ENCODE peak calls at places on chromosomes 1 and 21, in nine cellular contexts. R, D, M, W, E, U, A, B and N are unnamed samples.

GRCh38 chr1:156691665-156692408 is 13.5 kb downstream of the CRABP2 start:
- DNase-seq in R (peak), D (no peak), M (no peak), W (no peak), E (no peak), U (no peak), A (peak), B (no peak), N (peak)

GRCh38 chr1:116254001-116254400 is 119.0 kb upstream of the ATP1A1 start:
- DNase-seq in R (no peak), D (no peak), M (no peak), W (no peak), E (no peak), U (no peak), A (no peak), B (no peak), N (no peak)

GRCh38 chr1:179798213-179798863 is 55.2 kb downstream of the FAM163A start:
- DNase-seq in R (no peak), D (peak), M (no peak), W (no peak), E (no peak), U (no peak), A (no peak), B (no peak), N (no peak)

GRCh38 chr1:51234721-51235425 is 1.2 kb upstream of the RNF11 start:
- DNase-seq in R (peak), D (peak), M (peak), W (peak), E (peak), U (peak), A (peak), B (no peak), N (peak)

GRCh38 chr1:107407011-107407410 is 266.2 kb downstream of the NTNG1 start:
- DNase-seq in R (no peak), D (no peak), M (no peak), W (no peak), E (no peak), U (no peak), A (no peak), B (no peak), N (no peak)

GRCh38 chr1:41576206-41576605 is 91.7 kb upstream of the EDN2 start:
- DNase-seq in R (no peak), D (no peak), M (no peak), W (no peak), E (no peak), U (no peak), A (no peak), B (no peak), N (no peak)

GRCh38 chr1:210363119-210363518 is 34.4 kb downstream of the HHAT start:
- DNase-seq in R (no peak), D (no peak), M (no peak), W (no peak), E (no peak), U (no peak), A (no peak), B (no peak), N (no peak)

GRCh38 chr1:156096640-156097391 is 14.6 kb upstream of the MEX3A start:
- DNase-seq in R (peak), D (peak), M (peak), W (peak), E (peak), U (peak), A (peak), B (no peak), N (peak)

GRCh38 chr1:116881879-116882520 is 27.7 kb upstream of the PTGFRN start:
- DNase-seq in R (peak), D (peak), M (peak), W (peak), E (no peak), U (peak), A (peak), B (no peak), N (no peak)

GRCh38 chr1:108877858-108878257 is 1.1 kb downstream of the GPSM2 start:
- DNase-seq in R (no peak), D (no peak), M (no peak), W (no peak), E (no peak), U (no peak), A (no peak), B (no peak), N (no peak)

GRCh38 chr1:193251950-193252349 is 65.5 kb upstream of the B3GALT2 start:
- DNase-seq in R (no peak), D (no peak), M (no peak), W (no peak), E (no peak), U (no peak), A (no peak), B (no peak), N (no peak)

GRCh38 chr1:1833916-1834325 is 55.7 kb upstream of the NADK start:
- DNase-seq in R (no peak), D (no peak), M (no peak), W (no peak), E (peak), U (no peak), A (no peak), B (no peak), N (no peak)

GRCh38 chr21:45747233-45747766 is 103.8 kb downstream of the PCBP3 start:
- DNase-seq in R (no peak), D (peak), M (no peak), W (no peak), E (no peak), U (no peak), A (no peak), B (no peak), N (no peak)

GRCh38 chr1:39416609-39417008 is 74.8 kb upstream of the BMP8A start:
- DNase-seq in R (no peak), D (no peak), M (no peak), W (no peak), E (no peak), U (no peak), A (no peak), B (no peak), N (no peak)

GRCh38 chr1:9591669-9592509 is 3.2 kb downstream of the TMEM201 start:
- DNase-seq in R (no peak), D (peak), M (no peak), W (no peak), E (no peak), U (no peak), A (no peak), B (no peak), N (peak)

GRCh38 chr21:17388226-17388625 is 124.6 kb upstream of the CXADR start:
- DNase-seq in R (no peak), D (no peak), M (no peak), W (no peak), E (no peak), U (no peak), A (no peak), B (no peak), N (no peak)

GRCh38 chr1:201213926-201214325 is 23.3 kb downstream of the IGFN1 start:
- DNase-seq in R (no peak), D (peak), M (no peak), W (no peak), E (no peak), U (no peak), A (no peak), B (no peak), N (no peak)

GRCh38 chr1:217542136-217542777 is 88.6 kb downstream of the GPATCH2 start:
- DNase-seq in R (no peak), D (no peak), M (no peak), W (no peak), E (no peak), U (no peak), A (no peak), B (no peak), N (no peak)

GRCh38 chr1:111290640-111291039 is at the start of gene CHIA:
- DNase-seq in R (no peak), D (no peak), M (no peak), W (no peak), E (no peak), U (no peak), A (no peak), B (no peak), N (no peak)

GRCh38 chr1:162633327-162633762 is 1.1 kb downstream of the DDR2 start:
- DNase-seq in R (no peak), D (no peak), M (no peak), W (peak), E (peak), U (no peak), A (no peak), B (no peak), N (no peak)

GRCh38 chr21:34157456-34158025 is 84.2 kb downstream of the MRPS6 start:
- DNase-seq in R (no peak), D (no peak), M (no peak), W (no peak), E (no peak), U (no peak), A (no peak), B (no peak), N (no peak)

DNA sequence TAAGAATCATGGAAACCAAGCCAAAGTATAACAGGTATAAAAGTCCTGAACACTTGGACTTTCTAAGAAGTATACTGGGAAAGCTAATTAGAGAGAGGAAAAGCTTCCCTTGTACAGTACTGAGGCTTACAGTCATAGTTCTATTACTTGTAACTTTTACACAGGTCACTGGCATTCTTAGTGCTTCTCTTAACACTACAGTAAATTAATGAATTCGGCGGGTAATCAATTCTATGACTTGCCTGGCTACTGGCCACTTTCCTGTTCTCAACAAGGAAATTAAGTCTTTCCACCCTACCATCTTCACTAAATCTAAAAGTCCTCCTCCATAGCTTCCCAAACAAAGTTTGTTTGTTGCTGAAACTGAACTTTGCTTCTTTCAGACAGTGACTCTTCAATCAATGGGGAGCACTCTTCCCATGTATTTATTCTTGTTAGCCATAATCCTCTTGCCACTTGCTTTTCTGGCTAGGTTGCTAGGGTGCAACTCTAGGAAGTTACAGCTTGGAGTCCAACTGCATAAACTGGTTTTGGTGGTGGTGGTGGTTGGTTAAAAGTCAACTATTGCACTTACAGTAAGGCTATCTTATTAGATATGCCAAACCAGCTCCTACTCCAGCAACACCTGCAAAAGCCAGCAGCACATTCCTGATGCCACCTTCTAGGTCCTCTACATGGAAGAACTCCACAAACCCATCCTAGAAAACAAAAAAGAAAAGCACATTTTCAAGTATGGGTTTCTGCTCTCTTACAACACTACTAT is 2.4 kb downstream of the MCL1 start:
- DNase-seq in R (no peak), D (no peak), M (no peak), W (peak), E (no peak), U (no peak), A (no peak), B (no peak), N (no peak)
- TF ChIP-seq POLR2A in R (peak), D (no peak), M (no peak), W (no peak), E (peak), U (no peak), A (no peak), B (no peak), N (no peak)

DNA sequence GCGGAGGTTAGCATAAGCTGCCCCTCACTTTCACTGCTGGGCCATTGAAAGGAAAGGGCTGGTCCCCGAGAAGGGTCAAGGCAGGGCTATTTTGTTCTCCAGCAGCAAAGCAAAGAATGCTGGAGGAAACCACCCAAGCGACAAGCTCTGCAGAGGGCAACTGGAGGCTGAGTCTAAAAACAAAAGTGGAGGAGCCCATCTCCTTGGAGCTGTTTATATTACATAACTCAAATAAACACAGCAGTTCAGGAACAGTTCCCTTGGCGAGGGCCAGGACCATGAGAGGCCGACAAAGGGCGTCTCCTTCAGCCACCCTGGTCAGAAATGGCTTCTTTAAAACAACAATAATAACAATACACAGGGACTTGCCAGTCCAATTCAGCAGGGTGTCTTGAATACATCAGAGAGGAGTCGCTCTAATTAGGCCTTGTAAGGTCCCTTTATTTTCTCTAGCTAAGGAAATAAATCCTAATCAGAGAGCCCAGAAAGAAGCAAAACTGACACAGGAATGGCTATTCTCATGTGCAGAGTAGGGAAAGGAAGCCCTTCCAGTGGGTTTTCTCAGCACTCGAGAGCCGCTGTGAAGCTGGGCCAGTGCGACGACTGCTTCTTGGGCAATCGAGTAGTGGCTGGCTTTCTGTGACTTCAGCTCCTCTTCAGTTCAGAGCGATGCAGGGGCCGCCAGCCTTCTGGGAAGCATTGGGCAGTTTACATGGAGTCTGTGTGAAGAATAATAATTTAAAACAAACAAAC is 57.0 kb upstream of the TARBP1 start:
- DNase-seq in R (no peak), D (peak), M (peak), W (no peak), E (no peak), U (peak), A (peak), B (no peak), N (no peak)
- H3K4me3 ChIP-seq in R (no peak), D (no peak), M (no peak), W (no peak), E (no peak), U (no peak), A (no peak), B (no peak), N (no peak)

GRCh38 chr1:20009212-20009611 is 29.8 kb upstream of the PLA2G2A start:
- DNase-seq in R (no peak), D (no peak), M (no peak), W (no peak), E (no peak), U (no peak), A (no peak), B (no peak), N (no peak)

GRCh38 chr1:20010016-20010415 is 30.6 kb upstream of the PLA2G2A start:
- DNase-seq in R (no peak), D (no peak), M (no peak), W (no peak), E (no peak), U (no peak), A (no peak), B (no peak), N (no peak)

GRCh38 chr1:20014153-20014552 is 34.7 kb upstream of the PLA2G2A start:
- DNase-seq in R (no peak), D (no peak), M (no peak), W (no peak), E (no peak), U (no peak), A (no peak), B (no peak), N (no peak)

DNA sequence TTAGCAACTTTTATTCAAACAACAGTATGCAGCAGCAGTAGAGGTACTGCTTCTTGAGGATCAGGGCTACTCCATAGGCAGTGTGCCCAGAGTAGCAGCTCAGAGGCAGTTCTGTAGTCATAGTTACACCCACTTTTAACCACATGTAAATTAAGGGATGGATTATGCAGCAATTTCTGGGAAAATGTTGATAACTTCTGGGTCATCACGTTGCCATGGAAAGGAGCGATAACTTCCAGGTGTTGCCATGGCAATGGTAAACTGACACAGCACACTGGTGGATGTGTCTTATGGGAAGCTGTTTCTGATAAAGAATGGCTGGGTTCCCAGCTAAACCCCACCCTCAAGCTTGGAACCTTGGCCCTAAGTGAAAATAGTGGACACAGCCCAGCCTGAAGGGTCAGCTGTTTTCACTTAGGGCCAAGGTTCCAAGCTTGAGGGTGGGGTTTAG is 29.0 kb upstream of the PLA2G2A start:
- DNase-seq in R (peak), D (no peak), M (peak), W (peak), E (no peak), U (no peak), A (peak), B (no peak), N (no peak)
- TF ChIP-seq EP300 in R (peak), D (no peak), M (no peak), W (peak), E (no peak), U (no peak), A (no peak), B (no peak), N (no peak)

DNA sequence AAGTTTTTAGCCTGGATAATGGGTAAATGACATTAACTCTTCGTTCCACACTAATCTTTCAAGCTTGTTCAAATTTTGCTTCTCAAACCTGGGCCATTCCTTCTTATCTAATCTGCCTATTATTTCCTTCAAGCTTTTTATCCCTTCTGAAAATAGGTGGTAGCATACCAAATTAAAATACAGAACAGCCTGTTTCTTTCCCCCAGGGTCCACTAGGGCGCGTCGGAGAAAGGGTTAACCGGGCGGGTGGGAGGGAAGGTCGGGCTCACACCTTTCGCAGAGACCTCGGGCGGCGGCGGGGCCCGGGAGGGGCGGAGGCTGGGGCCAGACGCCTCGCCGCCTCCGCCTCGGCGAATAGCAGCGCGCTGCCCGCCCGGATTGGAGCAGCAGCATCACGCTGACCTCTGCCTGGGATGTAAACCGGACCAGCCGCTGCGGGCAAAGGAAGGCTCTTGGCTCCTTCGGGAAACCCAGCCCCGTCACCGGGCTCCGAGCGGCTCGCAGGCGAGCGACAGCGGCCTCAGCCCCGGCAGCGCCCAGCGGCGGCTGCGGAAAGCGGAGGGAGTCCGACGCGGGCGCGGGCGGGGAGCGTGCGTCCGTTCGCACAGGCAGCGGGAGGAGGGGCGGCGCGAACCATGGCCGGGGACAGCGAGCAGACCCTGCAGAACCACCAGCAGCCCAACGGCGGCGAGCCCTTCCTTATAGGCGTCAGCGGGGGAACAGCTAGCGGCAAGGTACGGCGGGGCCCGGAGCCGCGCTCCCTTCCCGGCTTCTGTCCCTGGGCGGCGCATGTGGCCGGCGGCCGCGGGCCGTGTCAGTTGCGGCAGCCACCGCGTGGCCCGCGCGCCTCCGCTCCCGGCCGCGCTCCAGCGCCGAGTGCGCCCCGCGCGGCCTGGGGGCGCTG is at the start of gene UCK2:
- DNase-seq in R (peak), D (peak), M (peak), W (peak), E (no peak), U (peak), A (peak), B (peak), N (peak)
- TF ChIP-seq POLR2A in R (peak), D (no peak), M (peak), W (no peak), E (peak), U (peak), A (peak), B (no peak), N (peak)

GRCh38 chr1:3306583-3307285 is 147.7 kb upstream of the ARHGEF16 start:
- DNase-seq in R (no peak), D (no peak), M (no peak), W (no peak), E (no peak), U (no peak), A (no peak), B (no peak), N (no peak)
- H3K4me3 ChIP-seq in R (no peak), D (no peak), M (no peak), W (no peak), E (no peak), U (no peak), A (no peak), B (no peak), N (no peak)

GRCh38 chr1:3942416-3943122 is 42.5 kb upstream of the C1orf174 start:
- DNase-seq in R (no peak), D (no peak), M (no peak), W (no peak), E (no peak), U (peak), A (no peak), B (no peak), N (no peak)
- TF ChIP-seq EP300 in R (no peak), D (no peak), M (no peak), W (no peak), E (no peak), U (no peak), A (no peak), B (no peak), N (no peak)

GRCh38 chr1:94325379-94326302 is 88.3 kb upstream of the ARHGAP29 start:
- DNase-seq in R (no peak), D (no peak), M (no peak), W (no peak), E (no peak), U (no peak), A (peak), B (no peak), N (no peak)
- TF ChIP-seq POLR2A in R (no peak), D (no peak), M (no peak), W (no peak), E (no peak), U (no peak), A (no peak), B (no peak), N (no peak)